ENCODE peak calls at places on chromosome 18, in ten cellular contexts. K is HCT116, D is mesendoderm, C is WERI-Rb-1, J is uterus, P is HL-60, G is cardiac muscle cell, N is fibroblast of lung, L is colonic mucosa, A is MM.1S. Z is an unnamed sample.

GRCh38 chr18:11807233-11807632 is 44.0 kb upstream of the CHMP1B start:
- DNase-seq in K (no peak), D (no peak), C (no peak), J (no peak), P (no peak), G (no peak), N (no peak), L (no peak), A (no peak), Z (no peak)

GRCh38 chr18:80157708-80158343 is 48.8 kb downstream of the ADNP2 start:
- DNase-seq in K (peak; percentile 66), D (peak; percentile 67), C (peak; percentile 82), J (peak; percentile 80), P (peak; percentile 82), G (peak; percentile 76), N (peak; percentile 77), L (peak; percentile 82), A (peak; percentile 27), Z (peak; percentile 51)

GRCh38 chr18:59265246-59266018 is 7.8 kb downstream of the RAX start:
- DNase-seq in K (no peak), D (peak; percentile 88), C (peak; percentile 89), J (no peak), P (no peak), G (no peak), N (no peak), L (no peak), A (no peak), Z (no peak)

GRCh38 chr18:44887227-44887631 is 206.5 kb downstream of the SETBP1 start:
- DNase-seq in K (no peak), D (peak; percentile 97), C (no peak), J (no peak), P (no peak), G (peak; percentile 71), N (no peak), L (peak; percentile 41), A (peak; percentile 58), Z (no peak)

GRCh38 chr18:77106331-77106730 is 26.3 kb downstream of the MBP start:
- DNase-seq in K (no peak), D (no peak), C (no peak), J (no peak), P (peak; percentile 95), G (no peak), N (no peak), L (no peak), A (no peak), Z (no peak)

GRCh38 chr18:2240311-2240705 is 331.0 kb downstream of the METTL4 start:
- DNase-seq in K (no peak), D (no peak), C (no peak), J (no peak), P (no peak), G (no peak), N (peak; percentile 46), L (no peak), A (no peak), Z (peak; percentile 48)

GRCh38 chr18:49812321-49813070 is 837 bp downstream of the ACAA2 start:
- DNase-seq in K (no peak), D (no peak), C (no peak), J (no peak), P (no peak), G (no peak), N (no peak), L (no peak), A (no peak), Z (no peak)

GRCh38 chr18:70380915-70381896 is 92.4 kb downstream of the SOCS6 start:
- DNase-seq in K (no peak), D (peak; percentile 47), C (no peak), J (no peak), P (no peak), G (peak; percentile 57), N (peak; percentile 43), L (peak; percentile 90), A (no peak), Z (no peak)

GRCh38 chr18:42746794-42747193 is 368.7 kb downstream of the RIT2 start:
- DNase-seq in K (no peak), D (no peak), C (no peak), J (no peak), P (no peak), G (no peak), N (no peak), L (no peak), A (no peak), Z (no peak)

GRCh38 chr18:22411442-22411841 is 6.3 kb downstream of the CTAGE1 start:
- DNase-seq in K (no peak), D (no peak), C (no peak), J (no peak), P (no peak), G (no peak), N (no peak), L (no peak), A (no peak), Z (no peak)

GRCh38 chr18:42141439-42141838 is 186.4 kb downstream of the PIK3C3 start:
- DNase-seq in K (no peak), D (peak; percentile 59), C (peak; percentile 71), J (no peak), P (no peak), G (no peak), N (no peak), L (no peak), A (no peak), Z (no peak)

GRCh38 chr18:2406544-2406943 is 164.8 kb downstream of the METTL4 start:
- DNase-seq in K (no peak), D (no peak), C (no peak), J (no peak), P (no peak), G (no peak), N (peak; percentile 85), L (no peak), A (no peak), Z (peak; percentile 34)

GRCh38 chr18:76459687-76460350 is 35.2 kb downstream of the ZNF516 start:
- DNase-seq in K (peak; percentile 15), D (peak; percentile 45), C (no peak), J (peak; percentile 73), P (no peak), G (no peak), N (peak; percentile 98), L (no peak), A (no peak), Z (peak; percentile 99)

GRCh38 chr18:10051877-10052631 is 138.2 kb downstream of the VAPA start:
- DNase-seq in K (no peak), D (no peak), C (no peak), J (peak; percentile 97), P (no peak), G (no peak), N (peak; percentile 98), L (peak; percentile 45), A (no peak), Z (peak; percentile 91)

GRCh38 chr18:9348766-9349165 is 14.2 kb downstream of the TWSG1 start:
- DNase-seq in K (no peak), D (no peak), C (no peak), J (no peak), P (no peak), G (no peak), N (peak; percentile 63), L (no peak), A (no peak), Z (no peak)

GRCh38 chr18:42164556-42164955 is 209.5 kb downstream of the PIK3C3 start:
- DNase-seq in K (no peak), D (no peak), C (no peak), J (no peak), P (no peak), G (no peak), N (no peak), L (no peak), A (no peak), Z (no peak)

GRCh38 chr18:75309564-75309963 is 99.0 kb downstream of the TSHZ1 start:
- DNase-seq in K (no peak), D (peak; percentile 25), C (no peak), J (no peak), P (no peak), G (no peak), N (no peak), L (no peak), A (no peak), Z (no peak)

GRCh38 chr18:64330161-64330560 is 181.3 kb upstream of the LINC00305 start:
- DNase-seq in K (no peak), D (peak; percentile 65), C (peak; percentile 22), J (no peak), P (no peak), G (peak; percentile 42), N (no peak), L (no peak), A (no peak), Z (no peak)

DNA sequence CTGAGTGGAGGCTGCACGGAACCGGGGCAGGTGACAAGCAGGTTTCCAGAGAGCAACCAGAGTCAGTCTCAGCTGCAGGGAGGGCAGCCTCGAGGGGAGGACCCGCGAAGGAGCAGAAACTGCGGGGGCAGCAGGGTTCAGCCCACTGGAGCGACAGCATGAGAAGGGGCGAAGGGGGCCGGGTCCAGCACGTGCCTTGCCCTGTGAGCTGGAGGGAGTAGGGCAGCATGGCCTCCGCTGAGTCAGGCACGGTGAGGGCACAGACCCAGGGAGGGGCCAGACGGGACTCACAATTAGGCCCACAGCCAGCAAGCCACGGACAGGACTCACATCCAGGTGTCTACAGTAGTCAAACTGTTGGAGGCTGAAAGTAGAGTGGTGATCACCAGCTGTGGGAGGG is 22.7 kb upstream of the ATP9B start:
- DNase-seq in K (no peak), D (no peak), C (no peak), J (no peak), P (no peak), G (no peak), N (no peak), L (no peak), A (no peak), Z (no peak)
- H3K27me3 ChIP-seq in K (no peaks in the 10 kb centered on the region), D (no peaks in the 10 kb centered on the region), C (no peaks in the 10 kb centered on the region), J (no peaks in the 10 kb centered on the region), P (peaks cover 12% of the 10 kb centered on the region), G (no peaks in the 10 kb centered on the region), N (no peaks in the 10 kb centered on the region), L (no peaks in the 10 kb centered on the region), A (no peaks in the 10 kb centered on the region), Z (no peaks in the 10 kb centered on the region)

GRCh38 chr18:63319383-63320040 is at the start of gene BCL2:
- DNase-seq in K (no peak), D (peak; percentile 44), C (peak; percentile 53), J (peak; percentile 58), P (peak; percentile 72), G (peak; percentile 52), N (peak; percentile 45), L (peak; percentile 50), A (peak; percentile 42), Z (no peak)
- H3K27me3 ChIP-seq in K (peaks cover 7% of the 10 kb centered on the region), D (peaks cover 13% of the 10 kb centered on the region), C (no peaks in the 10 kb centered on the region), J (no peaks in the 10 kb centered on the region), P (no peaks in the 10 kb centered on the region), G (peaks cover 52% of the 10 kb centered on the region), N (no peaks in the 10 kb centered on the region), L (no peaks in the 10 kb centered on the region), A (no peaks in the 10 kb centered on the region), Z (peaks cover 19% of the 10 kb centered on the region)

DNA sequence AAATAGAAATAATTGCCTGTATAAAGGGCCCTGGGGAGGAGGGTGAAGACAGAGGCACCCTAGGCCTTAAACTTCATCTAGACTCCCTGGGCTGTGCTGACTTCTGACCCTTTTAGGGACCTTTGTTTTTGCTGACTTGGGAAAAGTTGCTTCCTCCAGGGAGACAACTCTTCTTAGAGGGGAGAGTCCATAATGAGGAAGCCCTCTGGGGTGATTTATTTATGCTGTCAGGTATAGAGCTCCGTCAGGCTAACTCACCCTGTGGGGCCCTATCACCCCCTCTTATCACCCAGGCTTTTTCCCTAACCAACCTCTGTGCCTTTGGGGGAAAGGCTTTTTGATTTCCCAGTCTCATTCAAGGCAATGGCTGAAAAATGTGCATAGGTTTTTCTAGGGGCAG is 8.1 kb downstream of the ONECUT2 start:
- DNase-seq in K (no peak), D (no peak), C (no peak), J (no peak), P (no peak), G (no peak), N (no peak), L (no peak), A (no peak), Z (no peak)
- H3K27me3 ChIP-seq in K (no peaks in the 10 kb centered on the region), D (peaks cover 54% of the 10 kb centered on the region), C (no peaks in the 10 kb centered on the region), J (peaks cover 5% of the 10 kb centered on the region), P (peaks cover 76% of the 10 kb centered on the region), G (peaks cover 82% of the 10 kb centered on the region), N (peaks cover 40% of the 10 kb centered on the region), L (peaks cover 53% of the 10 kb centered on the region), A (no peaks in the 10 kb centered on the region), Z (peaks cover 54% of the 10 kb centered on the region)

GRCh38 chr18:13448028-13448795 is 229.7 kb downstream of the LDLRAD4 start:
- DNase-seq in K (no peak), D (no peak), C (peak; percentile 17), J (no peak), P (no peak), G (no peak), N (no peak), L (no peak), A (no peak), Z (no peak)
- H3K27me3 ChIP-seq in K (peaks cover 6% of the 10 kb centered on the region), D (no peaks in the 10 kb centered on the region), C (no peaks in the 10 kb centered on the region), J (no peaks in the 10 kb centered on the region), P (no peaks in the 10 kb centered on the region), G (no peaks in the 10 kb centered on the region), N (peaks cover 2% of the 10 kb centered on the region), L (no peaks in the 10 kb centered on the region), A (no peaks in the 10 kb centered on the region), Z (peaks cover 3% of the 10 kb centered on the region)